ENCODE peak calls at places on chromosomes 1 and 21, in four cellular contexts. V, C, M and Q are unnamed samples.
A peak's percentile ranks its signal among the peaks of the same experiment; 100 is the strongest.

GRCh38 chr1:40944841-40945430 is 34.6 kb upstream of the CTPS1 start:
- DNase-seq in V (no peak), C (no peak), M (no peak), Q (peak; percentile 53)

GRCh38 chr1:84374991-84375838 is 23.1 kb upstream of the DNASE2B start:
- DNase-seq in V (peak; percentile 33), C (peak; percentile 55), M (no peak), Q (no peak)

GRCh38 chr21:24205317-24205716 is 1402.0 kb downstream of the MRPL39 start:
- DNase-seq in V (no peak), C (no peak), M (no peak), Q (no peak)

GRCh38 chr1:62810420-62811274 is 26.7 kb downstream of the ATG4C start:
- DNase-seq in V (no peak), C (no peak), M (no peak), Q (no peak)

GRCh38 chr21:26546698-26547097 is 26.4 kb downstream of the CYYR1 start:
- DNase-seq in V (peak; percentile 37), C (no peak), M (no peak), Q (no peak)

GRCh38 chr21:35294231-35294898 is 245.3 kb upstream of the RUNX1 start:
- DNase-seq in V (no peak), C (no peak), M (peak; percentile 78), Q (peak; percentile 54)

GRCh38 chr1:34688358-34688757 is 66.5 kb upstream of the GJB5 start:
- DNase-seq in V (no peak), C (no peak), M (peak; percentile 79), Q (no peak)

GRCh38 chr1:115280073-115280472 is 58.0 kb downstream of the NGF start:
- DNase-seq in V (no peak), C (peak; percentile 91), M (no peak), Q (no peak)

GRCh38 chr1:97271906-97272788 is 550.6 kb downstream of the PTBP2 start:
- DNase-seq in V (no peak), C (no peak), M (no peak), Q (no peak)

GRCh38 chr1:203692565-203693470 is 66.2 kb downstream of the ATP2B4 start:
- DNase-seq in V (peak; percentile 92), C (peak; percentile 85), M (peak; percentile 75), Q (peak; percentile 65)

GRCh38 chr1:187264995-187265602 is 436.4 kb downstream of the PLA2G4A start:
- DNase-seq in V (no peak), C (no peak), M (no peak), Q (no peak)

GRCh38 chr1:204830671-204831585 is 39.7 kb upstream of the NFASC start:
- DNase-seq in V (no peak), C (no peak), M (no peak), Q (no peak)

GRCh38 chr21:21200939-21201610 is 202.9 kb downstream of the NCAM2 start:
- DNase-seq in V (no peak), C (no peak), M (no peak), Q (no peak)

GRCh38 chr21:44301961-44302406 is 2.1 kb downstream of the PFKL start:
- DNase-seq in V (no peak), C (no peak), M (peak; percentile 43), Q (peak; percentile 59)

GRCh38 chr1:22045604-22046228 is 6.8 kb upstream of the CDC42 start:
- DNase-seq in V (no peak), C (no peak), M (no peak), Q (no peak)

GRCh38 chr1:226666714-226667113 is 72.4 kb downstream of the ITPKB start:
- DNase-seq in V (no peak), C (no peak), M (no peak), Q (no peak)

GRCh38 chr1:24754229-24754628 is 9.0 kb downstream of the CLIC4 start:
- DNase-seq in V (no peak), C (no peak), M (no peak), Q (no peak)

GRCh38 chr1:68016364-68016763 is 34.1 kb downstream of the DIRAS3 start:
- DNase-seq in V (no peak), C (no peak), M (no peak), Q (no peak)

GRCh38 chr1:171142081-171142450 is 43.0 kb upstream of the FMO2 start:
- DNase-seq in V (peak; percentile 58), C (peak; percentile 76), M (peak; percentile 14), Q (no peak)

GRCh38 chr1:1777510-1777909 is 760 bp downstream of the NADK start:
- DNase-seq in V (peak; percentile 60), C (peak; percentile 57), M (no peak), Q (no peak)

GRCh38 chr1:224127925-224128819 is 14.3 kb downstream of the FBXO28 start:
- DNase-seq in V (no peak), C (no peak), M (no peak), Q (no peak)

GRCh38 chr1:157505481-157506272 is 46.6 kb downstream of the FCRL5 start:
- DNase-seq in V (peak; percentile 30), C (peak; percentile 45), M (peak; percentile 75), Q (peak; percentile 59)

GRCh38 chr21:39690454-39690853 is 54.5 kb upstream of the IGSF5 start:
- DNase-seq in V (no peak), C (no peak), M (no peak), Q (no peak)

GRCh38 chr21:39700318-39700717 is 44.7 kb upstream of the IGSF5 start:
- DNase-seq in V (no peak), C (no peak), M (no peak), Q (no peak)

GRCh38 chr21:39696620-39697019 is 48.4 kb upstream of the IGSF5 start:
- DNase-seq in V (no peak), C (no peak), M (peak; percentile 50), Q (no peak)

GRCh38 chr21:39696196-39696595 is 48.8 kb upstream of the IGSF5 start:
- DNase-seq in V (no peak), C (no peak), M (no peak), Q (no peak)

DNA sequence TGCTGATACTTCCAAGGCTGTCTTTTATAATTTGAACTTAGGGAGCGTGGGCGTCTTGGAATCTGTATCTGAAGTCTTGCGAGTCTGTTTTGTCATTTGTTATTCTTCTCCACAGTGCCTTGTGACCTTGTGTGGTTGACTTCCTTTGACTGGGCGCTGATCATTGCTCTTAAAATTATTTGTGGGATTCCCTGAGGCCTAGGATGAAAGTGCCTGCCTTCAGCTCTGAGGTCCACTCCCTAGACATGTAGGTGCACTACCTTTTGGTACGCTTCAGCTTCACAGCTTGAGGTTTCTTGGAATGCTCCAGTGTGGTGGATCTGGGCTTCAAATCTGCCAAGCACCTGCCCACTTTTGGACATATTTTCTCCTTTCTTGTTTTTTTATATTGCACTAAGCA is 50.2 kb upstream of the IGSF5 start:
- DNase-seq in V (no peak), C (no peak), M (no peak), Q (no peak)
- H3K4me3 ChIP-seq in V (no peak overlapping the region), C (no peak overlapping the region), M (no peak overlapping the region), Q (no peak overlapping the region)

GRCh38 chr1:8026153-8026975 is at the start of gene ERRFI1:
- DNase-seq in V (peak; percentile 96), C (peak; percentile 92), M (peak; percentile 95), Q (peak; percentile 97)

GRCh38 chr1:8025671-8026144 is 401 bp downstream of the ERRFI1 start:
- DNase-seq in V (no peak), C (no peak), M (no peak), Q (no peak)

GRCh38 chr1:8025061-8025670 is 943 bp downstream of the ERRFI1 start:
- DNase-seq in V (no peak), C (no peak), M (no peak), Q (no peak)

GRCh38 chr1:8027748-8028631 is 1.9 kb upstream of the ERRFI1 start:
- DNase-seq in V (no peak), C (no peak), M (no peak), Q (no peak)

GRCh38 chr1:8026976-8027747 is 1.1 kb upstream of the ERRFI1 start:
- DNase-seq in V (no peak), C (no peak), M (peak; percentile 47), Q (peak; percentile 80)
- H3K4me1 ChIP-seq in V (peaks cover 5% of the 10 kb centered on the region), C (no peaks in the 10 kb centered on the region), M (peaks cover 69% of the 10 kb centered on the region), Q (peaks cover 24% of the 10 kb centered on the region)

GRCh38 chr1:211415700-211416099 is 76.3 kb downstream of the RD3 start:
- DNase-seq in V (no peak), C (no peak), M (no peak), Q (no peak)
- H3K4me3 ChIP-seq in V (peak overlapping the region; percentile 56), C (no peak overlapping the region), M (no peak overlapping the region), Q (peak overlapping the region; percentile 56)

GRCh38 chr1:51651552-51651942 is 34.7 kb downstream of the OSBPL9 start:
- DNase-seq in V (no peak), C (no peak), M (no peak), Q (no peak)
- H3K4me1 ChIP-seq in V (peaks cover 11% of the 10 kb centered on the region), C (no peaks in the 10 kb centered on the region), M (peaks cover 31% of the 10 kb centered on the region), Q (peaks cover 22% of the 10 kb centered on the region)

GRCh38 chr21:29190920-29191319 is 60.5 kb downstream of the MAP3K7CL start:
- DNase-seq in V (no peak), C (no peak), M (no peak), Q (no peak)

GRCh38 chr21:29192999-29193563 is 62.6 kb downstream of the MAP3K7CL start:
- DNase-seq in V (peak; percentile 47), C (no peak), M (no peak), Q (no peak)

GRCh38 chr21:29187939-29188338 is 57.5 kb downstream of the MAP3K7CL start:
- DNase-seq in V (no peak), C (no peak), M (no peak), Q (no peak)

GRCh38 chr21:29186246-29186645 is 55.8 kb downstream of the MAP3K7CL start:
- DNase-seq in V (no peak), C (no peak), M (no peak), Q (no peak)

GRCh38 chr21:29189358-29189757 is 58.9 kb downstream of the MAP3K7CL start:
- DNase-seq in V (no peak), C (no peak), M (no peak), Q (no peak)
- H3K4me3 ChIP-seq in V (no peak overlapping the region), C (no peak overlapping the region), M (no peak overlapping the region), Q (no peak overlapping the region)

DNA sequence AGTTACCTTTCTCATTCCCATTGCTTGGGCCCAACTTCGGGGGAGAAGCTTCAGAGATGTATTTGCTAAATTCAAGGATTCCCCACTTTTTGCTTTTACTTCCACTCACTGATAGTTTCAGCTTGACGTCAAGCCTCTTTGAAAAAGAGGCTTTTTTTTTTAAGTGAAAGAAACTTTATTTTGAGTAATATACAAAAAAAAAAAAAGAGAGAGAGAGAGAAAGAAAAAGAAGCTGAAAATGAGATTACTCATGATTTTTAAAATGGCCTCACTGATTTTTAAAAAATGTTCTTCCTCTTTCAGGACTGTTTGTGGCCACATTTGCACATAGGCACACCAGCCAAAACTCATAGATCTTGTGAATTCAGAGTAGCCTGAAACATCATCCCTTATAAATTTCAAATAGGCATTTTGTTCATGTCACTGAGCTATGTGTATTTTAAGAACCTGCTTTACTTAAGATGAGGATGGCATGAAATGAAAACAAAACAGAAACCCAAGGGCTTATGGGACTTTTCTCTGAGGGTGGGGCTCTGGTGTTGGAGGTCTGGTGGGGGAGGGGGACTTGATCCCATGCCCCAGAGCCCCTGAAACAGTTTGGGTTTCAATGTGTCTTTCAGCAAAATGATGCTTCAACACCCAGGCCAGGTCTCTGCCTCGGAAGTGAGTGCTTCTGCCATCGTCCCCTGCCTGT is 6.0 kb downstream of the ATF3 start:
- DNase-seq in V (no peak), C (no peak), M (no peak), Q (no peak)
- H3K4me1 ChIP-seq in V (peaks cover 5% of the 10 kb centered on the region), C (no peaks in the 10 kb centered on the region), M (peaks cover 11% of the 10 kb centered on the region), Q (peaks cover 5% of the 10 kb centered on the region)